ENCODE peak calls at places on chromosomes 13 and 19, in five cellular contexts. One of them, this sample, is unnamed. For H3K4me1, the result is how much of the 10 kb centered on the place peaks cover.

GRCh38 chr13:93309886-93310520 is 83.4 kb downstream of the GPC6 start:
- DNase-seq in neural progenitor cell: peak
- DNase-seq in GM23248: peak
- DNase-seq in thoracic aorta: no peak
- DNase-seq in heart left ventricle: no peak
- DNase-seq in this sample: no peak

GRCh38 chr13:24636776-24637175 is 43.4 kb upstream of the ATP12A start:
- DNase-seq in neural progenitor cell: no peak
- DNase-seq in GM23248: no peak
- DNase-seq in thoracic aorta: no peak
- DNase-seq in heart left ventricle: no peak
- DNase-seq in this sample: no peak

GRCh38 chr19:6639439-6639838 is 30.5 kb downstream of the TNFSF14 start:
- DNase-seq in neural progenitor cell: no peak
- DNase-seq in GM23248: peak
- DNase-seq in thoracic aorta: no peak
- DNase-seq in heart left ventricle: no peak
- DNase-seq in this sample: no peak

GRCh38 chr13:104809483-104809882 is 1726.0 kb downstream of the EFNB2 start:
- DNase-seq in neural progenitor cell: no peak
- DNase-seq in GM23248: no peak
- DNase-seq in thoracic aorta: no peak
- DNase-seq in heart left ventricle: no peak
- DNase-seq in this sample: peak

GRCh38 chr13:46179576-46180368 is 2.2 kb downstream of the LCP1 start:
- DNase-seq in neural progenitor cell: no peak
- DNase-seq in GM23248: no peak
- DNase-seq in thoracic aorta: peak
- DNase-seq in heart left ventricle: peak
- DNase-seq in this sample: no peak

GRCh38 chr19:39263912-39264305 is 4.3 kb upstream of the IFNL2 start:
- DNase-seq in neural progenitor cell: peak
- DNase-seq in GM23248: no peak
- DNase-seq in thoracic aorta: no peak
- DNase-seq in heart left ventricle: no peak
- DNase-seq in this sample: no peak

GRCh38 chr13:110297011-110297410 is 9.9 kb downstream of the COL4A1 start:
- DNase-seq in neural progenitor cell: no peak
- DNase-seq in GM23248: no peak
- DNase-seq in thoracic aorta: no peak
- DNase-seq in heart left ventricle: peak
- DNase-seq in this sample: no peak

GRCh38 chr19:29375429-29376093 is 150.2 kb upstream of the VSTM2B start:
- DNase-seq in neural progenitor cell: no peak
- DNase-seq in GM23248: no peak
- DNase-seq in thoracic aorta: no peak
- DNase-seq in heart left ventricle: no peak
- DNase-seq in this sample: peak

GRCh38 chr19:39677931-39678889 is 22.5 kb downstream of the LGALS16 start:
- DNase-seq in neural progenitor cell: no peak
- DNase-seq in GM23248: no peak
- DNase-seq in thoracic aorta: no peak
- DNase-seq in heart left ventricle: no peak
- DNase-seq in this sample: peak

GRCh38 chr13:90792335-90792734 is 555.2 kb upstream of the MIR17HG start:
- DNase-seq in neural progenitor cell: no peak
- DNase-seq in GM23248: peak
- DNase-seq in thoracic aorta: no peak
- DNase-seq in heart left ventricle: no peak
- DNase-seq in this sample: no peak

GRCh38 chr13:28031220-28031903 is 42.9 kb upstream of the URAD start:
- DNase-seq in neural progenitor cell: no peak
- DNase-seq in GM23248: no peak
- DNase-seq in thoracic aorta: no peak
- DNase-seq in heart left ventricle: peak
- DNase-seq in this sample: peak

GRCh38 chr13:26601669-26602068 is 44.2 kb downstream of the WASF3 start:
- DNase-seq in neural progenitor cell: no peak
- DNase-seq in GM23248: peak
- DNase-seq in thoracic aorta: no peak
- DNase-seq in heart left ventricle: no peak
- DNase-seq in this sample: no peak

GRCh38 chr19:38956264-38956663 is 19.3 kb downstream of the FBXO17 start:
- DNase-seq in neural progenitor cell: no peak
- DNase-seq in GM23248: no peak
- DNase-seq in thoracic aorta: no peak
- DNase-seq in heart left ventricle: no peak
- DNase-seq in this sample: no peak

GRCh38 chr19:11881151-11881800 is 6.3 kb upstream of the ZNF69 start:
- DNase-seq in neural progenitor cell: peak
- DNase-seq in GM23248: peak
- DNase-seq in thoracic aorta: no peak
- DNase-seq in heart left ventricle: peak
- DNase-seq in this sample: peak

GRCh38 chr19:44808463-44809371 is at the start of gene BCAM:
- DNase-seq in neural progenitor cell: peak
- DNase-seq in GM23248: peak
- DNase-seq in thoracic aorta: no peak
- DNase-seq in heart left ventricle: peak
- DNase-seq in this sample: peak

GRCh38 chr13:113623491-113624234 is 34.3 kb downstream of the ATP4B start:
- DNase-seq in neural progenitor cell: no peak
- DNase-seq in GM23248: peak
- DNase-seq in thoracic aorta: no peak
- DNase-seq in heart left ventricle: no peak
- DNase-seq in this sample: no peak

GRCh38 chr13:49791753-49792549 is 531 bp downstream of the KPNA3 start:
- DNase-seq in neural progenitor cell: peak
- DNase-seq in GM23248: peak
- DNase-seq in thoracic aorta: no peak
- DNase-seq in heart left ventricle: peak
- DNase-seq in this sample: peak

GRCh38 chr13:51769455-51770127 is 34.4 kb downstream of the DHRS12 start:
- DNase-seq in neural progenitor cell: no peak
- DNase-seq in GM23248: no peak
- DNase-seq in thoracic aorta: no peak
- DNase-seq in heart left ventricle: no peak
- DNase-seq in this sample: peak

GRCh38 chr19:17910776-17911360 is 21.9 kb upstream of the CCDC124 start:
- DNase-seq in neural progenitor cell: no peak
- DNase-seq in GM23248: no peak
- DNase-seq in thoracic aorta: no peak
- DNase-seq in heart left ventricle: no peak
- DNase-seq in this sample: no peak

GRCh38 chr19:17902701-17903100 is 30.1 kb upstream of the CCDC124 start:
- DNase-seq in neural progenitor cell: no peak
- DNase-seq in GM23248: peak
- DNase-seq in thoracic aorta: no peak
- DNase-seq in heart left ventricle: no peak
- DNase-seq in this sample: no peak

GRCh38 chr19:17909017-17909732 is 23.6 kb upstream of the CCDC124 start:
- DNase-seq in neural progenitor cell: peak
- DNase-seq in GM23248: no peak
- DNase-seq in thoracic aorta: no peak
- DNase-seq in heart left ventricle: no peak
- DNase-seq in this sample: no peak

DNA sequence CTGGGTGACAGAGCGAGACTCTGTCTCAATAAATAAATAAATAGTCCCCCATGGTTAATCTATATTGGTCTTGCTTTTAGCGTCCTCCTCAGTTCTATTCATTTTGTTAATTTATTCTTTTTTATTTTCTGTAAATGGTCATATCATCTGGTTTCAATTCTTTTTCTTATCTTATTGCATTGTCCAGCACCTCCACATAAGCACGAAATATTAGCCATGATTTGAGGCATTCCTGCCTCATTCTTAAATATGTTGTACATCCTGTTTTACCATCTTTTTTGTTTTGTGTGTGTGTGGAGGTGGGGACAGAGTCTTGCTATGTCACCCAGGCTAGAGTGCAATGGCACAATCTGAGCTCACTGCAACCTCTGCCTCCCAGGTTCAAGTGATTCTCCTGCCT is 24.6 kb upstream of the CCDC124 start:
- DNase-seq in neural progenitor cell: no peak
- DNase-seq in GM23248: no peak
- DNase-seq in thoracic aorta: no peak
- DNase-seq in heart left ventricle: no peak
- DNase-seq in this sample: no peak
- H3K4me1 ChIP-seq in neural progenitor cell: under half
- H3K4me1 ChIP-seq in GM23248: under half
- H3K4me1 ChIP-seq in thoracic aorta: under half
- H3K4me1 ChIP-seq in heart left ventricle: under half
- H3K4me1 ChIP-seq in this sample: under half

GRCh38 chr19:53883231-53883661 is 1.2 kb downstream of the PRKCG start:
- DNase-seq in neural progenitor cell: peak
- DNase-seq in GM23248: no peak
- DNase-seq in thoracic aorta: no peak
- DNase-seq in heart left ventricle: no peak
- DNase-seq in this sample: no peak
- H3K4me3 ChIP-seq in neural progenitor cell: peak
- H3K4me3 ChIP-seq in GM23248: no peak
- H3K4me3 ChIP-seq in thoracic aorta: no peak
- H3K4me3 ChIP-seq in heart left ventricle: no peak
- H3K4me3 ChIP-seq in this sample: no peak

GRCh38 chr13:100789025-100789424 is 114.4 kb upstream of the TMTC4 start:
- DNase-seq in neural progenitor cell: no peak
- DNase-seq in GM23248: no peak
- DNase-seq in thoracic aorta: no peak
- DNase-seq in heart left ventricle: no peak
- DNase-seq in this sample: no peak
- H3K27ac ChIP-seq in neural progenitor cell: peak
- H3K27ac ChIP-seq in GM23248: no peak
- H3K27ac ChIP-seq in thoracic aorta: no peak
- H3K27ac ChIP-seq in heart left ventricle: no peak
- H3K27ac ChIP-seq in this sample: no peak

GRCh38 chr19:1280588-1281269 is 4.9 kb upstream of the EFNA2 start:
- DNase-seq in neural progenitor cell: no peak
- DNase-seq in GM23248: no peak
- DNase-seq in thoracic aorta: no peak
- DNase-seq in heart left ventricle: no peak
- DNase-seq in this sample: no peak
- H3K4me1 ChIP-seq in neural progenitor cell: under half
- H3K4me1 ChIP-seq in GM23248: under half
- H3K4me1 ChIP-seq in thoracic aorta: under half
- H3K4me1 ChIP-seq in heart left ventricle: under half
- H3K4me1 ChIP-seq in this sample: under half

DNA sequence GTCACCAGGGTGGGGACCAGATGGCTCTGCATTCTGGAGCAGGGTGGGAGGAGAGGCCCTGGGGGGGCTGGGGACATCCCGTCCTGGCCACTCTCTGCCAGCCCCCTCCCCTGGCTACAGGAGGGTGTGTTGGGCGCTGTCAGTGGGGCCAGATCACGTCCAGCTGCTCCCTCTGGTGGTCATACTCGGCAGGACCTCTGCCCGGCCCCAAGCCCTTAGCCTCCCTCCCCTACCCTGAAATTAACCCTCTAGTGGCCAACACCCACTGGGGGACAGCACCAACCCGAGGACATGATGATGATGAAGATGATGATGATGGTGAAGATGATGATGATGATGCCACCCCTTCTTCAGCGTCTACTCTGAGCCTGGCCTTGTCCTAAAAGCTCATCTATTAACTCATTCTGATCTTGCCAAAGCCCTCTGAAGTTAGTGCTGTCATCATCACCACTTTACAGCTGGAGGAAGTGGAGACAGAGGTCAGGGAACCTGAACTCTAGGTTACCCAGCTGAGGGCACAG is 590 bp upstream of the LGI4 start:
- DNase-seq in neural progenitor cell: peak
- DNase-seq in GM23248: peak
- DNase-seq in thoracic aorta: no peak
- DNase-seq in heart left ventricle: peak
- DNase-seq in this sample: no peak
- H3K4me3 ChIP-seq in neural progenitor cell: peak
- H3K4me3 ChIP-seq in GM23248: no peak
- H3K4me3 ChIP-seq in thoracic aorta: peak
- H3K4me3 ChIP-seq in heart left ventricle: peak
- H3K4me3 ChIP-seq in this sample: peak

DNA sequence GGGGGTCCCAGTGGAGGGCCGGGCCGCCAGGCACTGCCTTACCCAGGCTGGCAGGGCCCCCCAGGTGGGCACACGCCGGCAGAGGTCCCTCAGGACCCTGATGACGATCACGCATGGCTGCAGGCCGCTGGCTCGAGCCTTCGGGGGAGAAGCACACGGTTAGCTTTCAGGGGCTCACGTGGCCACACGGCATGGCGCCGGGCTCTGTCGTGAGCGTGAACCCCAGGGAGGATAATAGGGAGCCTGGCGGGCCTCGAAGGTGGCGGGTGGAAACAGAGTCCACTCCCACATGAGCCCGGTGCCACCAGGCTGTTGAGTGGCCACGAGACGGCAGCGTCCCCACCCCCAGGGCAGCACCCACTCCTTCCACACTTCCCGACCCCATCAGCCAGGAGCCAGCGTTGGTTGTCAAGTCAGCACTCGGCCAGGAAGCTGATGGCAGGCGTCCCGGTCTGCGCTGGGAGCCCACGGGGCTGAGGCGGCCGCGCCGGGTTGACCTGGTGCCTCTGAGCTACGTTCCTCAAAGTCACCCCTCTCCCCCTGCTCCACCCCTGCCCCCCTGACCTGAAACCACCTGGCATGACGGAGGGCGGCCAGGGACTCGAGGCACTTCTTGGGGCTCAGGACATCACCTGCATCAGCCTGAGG is 24.7 kb upstream of the MATK start:
- DNase-seq in neural progenitor cell: no peak
- DNase-seq in GM23248: no peak
- DNase-seq in thoracic aorta: no peak
- DNase-seq in heart left ventricle: no peak
- DNase-seq in this sample: no peak
- H3K27ac ChIP-seq in neural progenitor cell: no peak
- H3K27ac ChIP-seq in GM23248: no peak
- H3K27ac ChIP-seq in thoracic aorta: no peak
- H3K27ac ChIP-seq in heart left ventricle: no peak
- H3K27ac ChIP-seq in this sample: no peak

This sample was measured in breast epithelium.